ENCODE peak calls at places on chromosomes 5 and 9, in nine cellular contexts. S is heart left ventricle; D is stimulated activated CD8-positive, alpha-beta memory T cell treated with anti-CD3 and anti-CD28 coated beads, Interleukin-12 subunit alpha, Interleukin-12 subunit beta, amount 100 ng/mL, for 1 hour; G is COR-L47; B is non-pigmented ciliary epithelial cell; F is LoVo; L is lower lobe of right lung; Y is posterior vena cava; A is AG08396. J is an unnamed sample.

GRCh38 chr5:27619982-27620381 is 581.6 kb upstream of the CDH9 start:
- DNase-seq in D (no peak), B (no peak), A (no peak), F (no peak), Y (no peak), S (no peak), L (no peak), G (no peak), J (no peak)

GRCh38 chr5:53407373-53407772 is 73.1 kb upstream of the FST start:
- DNase-seq in L (no peak), F (no peak), S (no peak), B (peak), G (no peak), Y (no peak), A (no peak), D (no peak), J (no peak)

GRCh38 chr5:56357426-56357825 is 124.3 kb upstream of the ANKRD55 start:
- DNase-seq in G (no peak), D (no peak), A (no peak), L (no peak), F (no peak), B (no peak), S (no peak), Y (no peak), J (no peak)

GRCh38 chr5:110651507-110651906 is 75.0 kb downstream of the TMEM232 start:
- DNase-seq in Y (no peak), L (no peak), G (no peak), B (peak), D (no peak), A (peak), S (no peak), F (no peak), J (no peak)

GRCh38 chr9:72304538-72304937 is 60.5 kb downstream of the ZFAND5 start:
- DNase-seq in B (no peak), L (no peak), D (no peak), A (no peak), F (no peak), Y (no peak), S (no peak), G (no peak), J (no peak)

GRCh38 chr5:83095973-83096539 is 18.7 kb downstream of the XRCC4 start:
- DNase-seq in D (no peak), G (no peak), L (no peak), S (peak), Y (no peak), A (peak), F (peak), B (no peak), J (peak)

GRCh38 chr9:38142201-38142600 is 73.2 kb upstream of the SHB start:
- DNase-seq in D (no peak), L (no peak), B (peak), A (peak), F (no peak), Y (peak), G (no peak), S (no peak), J (peak)

GRCh38 chr5:138330813-138331448 is 673 bp downstream of the CDC25C start:
- DNase-seq in Y (no peak), F (no peak), G (no peak), S (no peak), B (no peak), L (no peak), D (no peak), A (no peak), J (no peak)

GRCh38 chr5:375336-375920 is 53.9 kb downstream of the AHRR start:
- DNase-seq in G (no peak), F (no peak), D (no peak), A (no peak), B (no peak), S (no peak), Y (peak), L (no peak), J (no peak)

GRCh38 chr5:170757182-170757601 is 26.3 kb upstream of the GABRP start:
- DNase-seq in F (no peak), S (no peak), L (no peak), A (no peak), G (no peak), D (no peak), B (no peak), Y (no peak), J (no peak)

GRCh38 chr9:136522354-136523237 is 23.3 kb downstream of the NOTCH1 start:
- DNase-seq in B (no peak), A (no peak), S (no peak), G (no peak), D (no peak), L (peak), Y (no peak), F (no peak), J (no peak)

GRCh38 chr9:129252937-129253819 is 75.1 kb upstream of the IER5L start:
- DNase-seq in S (peak), Y (peak), A (no peak), B (no peak), L (peak), G (no peak), F (no peak), D (no peak), J (no peak)

J was measured in skeletal muscle cell.